ENCODE peak calls at places on chromosomes 4 and X, in ten cellular contexts. J, I, O, R, E, A, M, G, F and S are unnamed samples.

GRCh38 chr4:37389967-37390580 is 145.5 kb downstream of the NWD2 start:
- DNase-seq in J (peak), I (no peak), O (peak), R (peak), E (no peak), A (peak), M (peak), G (peak), F (no peak), S (peak)

GRCh38 chrX:132277953-132278614 is 58.8 kb upstream of the RAP2C start:
- DNase-seq in J (no peak), I (no peak), O (no peak), R (no peak), E (no peak), A (no peak), M (no peak), G (no peak), F (no peak), S (no peak)

GRCh38 chr4:52864816-52865215 is 2.7 kb downstream of the RASL11B start:
- DNase-seq in J (no peak), I (no peak), O (no peak), R (peak), E (no peak), A (no peak), M (no peak), G (peak), F (no peak), S (no peak)

GRCh38 chr4:24800273-24800880 is 5.0 kb downstream of the SOD3 start:
- DNase-seq in J (no peak), I (no peak), O (no peak), R (no peak), E (no peak), A (peak), M (no peak), G (peak), F (no peak), S (no peak)

GRCh38 chrX:32873786-32874185 is 337.6 kb downstream of the DMD start:
- DNase-seq in J (no peak), I (no peak), O (no peak), R (no peak), E (no peak), A (no peak), M (no peak), G (no peak), F (no peak), S (no peak)

GRCh38 chr4:181745933-181746627 is 497.1 kb upstream of the TENM3 start:
- DNase-seq in J (no peak), I (no peak), O (no peak), R (no peak), E (no peak), A (no peak), M (no peak), G (no peak), F (no peak), S (no peak)

GRCh38 chrX:72258174-72258573 is 18.9 kb downstream of the RPS4X start:
- DNase-seq in J (no peak), I (no peak), O (no peak), R (peak), E (no peak), A (peak), M (no peak), G (peak), F (no peak), S (no peak)

GRCh38 chr4:129117705-129118104 is 21.8 kb downstream of the C4orf33 start:
- DNase-seq in J (no peak), I (no peak), O (no peak), R (no peak), E (no peak), A (no peak), M (no peak), G (no peak), F (no peak), S (no peak)

GRCh38 chr4:174377613-174378012 is 93.9 kb downstream of the CEP44 start:
- DNase-seq in J (no peak), I (no peak), O (no peak), R (peak), E (no peak), A (no peak), M (no peak), G (peak), F (no peak), S (no peak)

GRCh38 chr4:40197879-40198689 is 1.3 kb downstream of the RHOH start:
- DNase-seq in J (no peak), I (no peak), O (no peak), R (no peak), E (no peak), A (no peak), M (peak), G (no peak), F (no peak), S (no peak)

GRCh38 chr4:155322782-155323181 is 54.0 kb downstream of the MAP9 start:
- DNase-seq in J (no peak), I (no peak), O (no peak), R (no peak), E (no peak), A (no peak), M (no peak), G (no peak), F (no peak), S (no peak)

GRCh38 chr4:168803727-168804126 is 206.3 kb downstream of the CBR4 start:
- DNase-seq in J (no peak), I (no peak), O (no peak), R (peak), E (no peak), A (peak), M (no peak), G (peak), F (no peak), S (no peak)

GRCh38 chrX:15723887-15724517 is 14.1 kb upstream of the CA5B start:
- DNase-seq in J (no peak), I (no peak), O (no peak), R (no peak), E (no peak), A (no peak), M (no peak), G (no peak), F (no peak), S (no peak)

GRCh38 chr4:72558655-72559054 is 10.4 kb downstream of the ADAMTS3 start:
- DNase-seq in J (no peak), I (no peak), O (no peak), R (no peak), E (no peak), A (no peak), M (no peak), G (no peak), F (no peak), S (no peak)

GRCh38 chr4:11158971-11159370 is 269.7 kb downstream of the HS3ST1 start:
- DNase-seq in J (no peak), I (no peak), O (no peak), R (no peak), E (no peak), A (no peak), M (no peak), G (no peak), F (no peak), S (no peak)

GRCh38 chr4:157076578-157076947 is 613 bp downstream of the GLRB start:
- DNase-seq in J (no peak), I (no peak), O (no peak), R (no peak), E (no peak), A (no peak), M (no peak), G (no peak), F (no peak), S (no peak)

GRCh38 chr4:54897590-54897989 is 227.8 kb downstream of the KDR start:
- DNase-seq in J (no peak), I (no peak), O (no peak), R (peak), E (no peak), A (no peak), M (no peak), G (peak), F (no peak), S (no peak)

GRCh38 chr4:186069734-186070133 is 778 bp downstream of the TLR3 start:
- DNase-seq in J (no peak), I (no peak), O (no peak), R (no peak), E (no peak), A (no peak), M (no peak), G (no peak), F (no peak), S (no peak)

GRCh38 chrX:26848511-26848910 is 614.6 kb downstream of the PPP4R3C start:
- DNase-seq in J (no peak), I (no peak), O (no peak), R (no peak), E (no peak), A (no peak), M (no peak), G (peak), F (no peak), S (no peak)

GRCh38 chr4:143287571-143287923 is 49.1 kb upstream of the GAB1 start:
- DNase-seq in J (no peak), I (no peak), O (no peak), R (no peak), E (no peak), A (no peak), M (peak), G (no peak), F (no peak), S (no peak)